ENCODE peak calls at places on chromosomes 11 and 22, in seven cellular contexts. S is lower leg skin, C is breast epithelium, M is heart left ventricle, T is A549, J is ovary, E is esophagus muscularis mucosa. B is an unnamed sample.

GRCh38 chr11:7555067-7555699 is 41.4 kb downstream of the PPFIBP2 start:
- DNase-seq in T (no peak), S (no peak), J (no peak), E (no peak), C (peak), M (peak), B (peak)

GRCh38 chr11:105986554-105986953 is 35.5 kb downstream of the MSANTD4 start:
- DNase-seq in J (no peak), E (no peak), S (no peak), C (no peak), T (no peak), M (no peak), B (no peak)

GRCh38 chr11:134504146-134504905 is 92.3 kb upstream of the B3GAT1 start:
- DNase-seq in C (no peak), S (peak), J (peak), M (no peak), T (no peak), E (no peak), B (peak)

GRCh38 chr11:14446701-14447169 is 52.9 kb downstream of the COPB1 start:
- DNase-seq in E (no peak), T (peak), M (no peak), J (no peak), S (no peak), C (no peak), B (no peak)

GRCh38 chr22:49666146-49666809 is 161.4 kb downstream of the BRD1 start:
- DNase-seq in J (no peak), M (no peak), C (no peak), T (no peak), E (no peak), S (peak), B (no peak)

GRCh38 chr11:73760066-73760679 is 701 bp downstream of the RAB6A start:
- DNase-seq in T (peak), S (peak), E (no peak), J (peak), M (peak), C (peak), B (peak)

GRCh38 chr11:108511851-108512474 is 13.8 kb upstream of the POGLUT3 start:
- DNase-seq in M (no peak), S (no peak), J (no peak), T (peak), C (no peak), E (no peak), B (no peak)

GRCh38 chr11:27471588-27472397 is 797 bp downstream of the LGR4 start:
- DNase-seq in E (no peak), C (peak), T (peak), J (peak), S (peak), M (peak), B (peak)

GRCh38 chr11:103736986-103737622 is 299.3 kb upstream of the DDI1 start:
- DNase-seq in T (no peak), S (no peak), C (no peak), M (peak), E (no peak), J (no peak), B (no peak)

GRCh38 chr11:12692238-12693074 is 18.2 kb downstream of the TEAD1 start:
- DNase-seq in J (peak), C (peak), M (peak), T (peak), E (no peak), S (peak), B (peak)

GRCh38 chr11:124119103-124119502 is 3.9 kb downstream of the VWA5A start:
- DNase-seq in S (no peak), E (no peak), C (no peak), M (no peak), T (no peak), J (no peak), B (no peak)

GRCh38 chr22:17797721-17798559 is 23.7 kb upstream of the BID start:
- DNase-seq in C (no peak), T (no peak), E (no peak), M (no peak), S (no peak), J (no peak), B (peak)
- TF ChIP-seq POLR2A in C (no peak), T (no peak), E (no peak), M (no peak), S (no peak), J (no peak), B (no peak)

GRCh38 chr11:355581-356458 is 13.5 kb upstream of the B4GALNT4 start:
- DNase-seq in C (peak), J (peak), T (peak), S (peak), E (peak), M (peak), B (peak)
- TF ChIP-seq POLR2A in C (peak), J (peak), T (peak), S (peak), E (peak), M (no peak), B (no peak)

GRCh38 chr22:37232140-37232998 is 11.7 kb downstream of the RAC2 start:
- DNase-seq in J (no peak), E (no peak), T (no peak), C (no peak), M (no peak), S (no peak), B (peak)

GRCh38 chr22:37229012-37229804 is 14.9 kb downstream of the RAC2 start:
- DNase-seq in J (no peak), S (no peak), C (no peak), M (no peak), E (no peak), T (peak), B (peak)

GRCh38 chr22:37231406-37232139 is 12.5 kb downstream of the RAC2 start:
- DNase-seq in C (no peak), E (no peak), S (no peak), J (no peak), T (no peak), M (no peak), B (peak)

GRCh38 chr22:37229805-37230672 is 14.0 kb downstream of the RAC2 start:
- DNase-seq in M (peak), J (no peak), E (no peak), T (no peak), S (peak), C (no peak), B (peak)

GRCh38 chr22:37230673-37231405 is 13.2 kb downstream of the RAC2 start:
- DNase-seq in M (no peak), T (no peak), C (no peak), S (no peak), J (no peak), E (no peak), B (peak)
- TF ChIP-seq POLR2A in M (no peak), T (no peak), C (no peak), S (no peak), J (no peak), E (no peak), B (no peak)

DNA sequence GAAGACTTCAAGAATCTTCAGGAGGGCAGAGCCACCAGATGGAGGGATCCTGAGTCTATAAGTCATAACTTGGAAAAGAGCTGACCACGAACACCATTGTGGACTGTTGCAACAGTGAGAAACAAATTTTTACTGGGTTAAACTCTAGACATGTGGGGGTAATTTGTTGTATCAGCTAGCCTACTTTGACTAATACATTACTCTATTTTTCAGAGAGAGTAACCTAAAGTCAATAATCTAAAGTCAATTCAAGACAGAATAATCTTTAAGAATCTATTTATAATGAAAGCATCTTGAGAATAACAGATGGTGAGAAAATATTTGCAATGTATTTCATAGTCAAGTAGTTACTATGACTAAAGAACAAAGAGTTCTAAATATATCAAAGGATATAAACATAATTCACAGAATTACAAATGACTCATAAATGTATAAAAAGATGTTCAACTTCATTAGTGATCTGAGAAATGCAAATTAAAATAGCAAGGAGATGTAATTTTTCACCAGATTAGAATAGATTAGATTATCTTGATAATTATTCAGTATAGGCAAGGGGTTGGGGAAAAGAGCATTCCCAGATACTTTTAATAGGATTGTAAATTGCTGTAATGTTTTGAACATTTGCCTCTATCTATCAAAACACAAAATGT is 29.9 kb upstream of the PAMR1 start:
- DNase-seq in M (no peak), J (no peak), E (no peak), T (no peak), C (no peak), S (no peak), B (no peak)
- TF ChIP-seq POLR2A in M (no peak), J (no peak), E (no peak), T (no peak), C (no peak), S (no peak), B (no peak)

B was measured in Peyer's patch.